ENCODE peak calls at places on chromosomes 13 and 19, in seven cellular contexts. One of them, this sample, is unnamed.

GRCh38 chr19:31385744-31386143 is 36.5 kb upstream of the TSHZ3 start:
- DNase-seq in GM23248: no peak
- DNase-seq in PC-3: no peak
- DNase-seq in fibroblast of lung: no peak
- DNase-seq in astrocyte: no peak
- DNase-seq in IMR-90: no peak
- DNase-seq in SK-N-SH: no peak
- DNase-seq in this sample: no peak

GRCh38 chr19:43504426-43505185 is at the start of gene PHLDB3:
- DNase-seq in GM23248: peak; percentile 59
- DNase-seq in PC-3: peak; percentile 17
- DNase-seq in fibroblast of lung: peak; percentile 25
- DNase-seq in astrocyte: no peak
- DNase-seq in IMR-90: peak; percentile 9
- DNase-seq in SK-N-SH: peak; percentile 70
- DNase-seq in this sample: peak; percentile 50

GRCh38 chr19:50796128-50796633 is 6.0 kb downstream of the ACP4 start:
- DNase-seq in GM23248: no peak
- DNase-seq in PC-3: peak; percentile 33
- DNase-seq in fibroblast of lung: no peak
- DNase-seq in astrocyte: no peak
- DNase-seq in IMR-90: no peak
- DNase-seq in SK-N-SH: peak; percentile 36
- DNase-seq in this sample: no peak

GRCh38 chr19:47650695-47651094 is 41.8 kb downstream of the BICRA start:
- DNase-seq in GM23248: no peak
- DNase-seq in PC-3: no peak
- DNase-seq in fibroblast of lung: no peak
- DNase-seq in astrocyte: no peak
- DNase-seq in IMR-90: no peak
- DNase-seq in SK-N-SH: no peak
- DNase-seq in this sample: no peak

GRCh38 chr19:48190288-48191284 is 20.1 kb downstream of the ZSWIM9 start:
- DNase-seq in GM23248: no peak
- DNase-seq in PC-3: peak; percentile 97
- DNase-seq in fibroblast of lung: peak; percentile 96
- DNase-seq in astrocyte: peak; percentile 94
- DNase-seq in IMR-90: peak; percentile 82
- DNase-seq in SK-N-SH: no peak
- DNase-seq in this sample: no peak

GRCh38 chr13:59914556-59914955 is 249.2 kb downstream of the DIAPH3 start:
- DNase-seq in GM23248: peak; percentile 43
- DNase-seq in PC-3: no peak
- DNase-seq in fibroblast of lung: peak; percentile 82
- DNase-seq in astrocyte: peak; percentile 73
- DNase-seq in IMR-90: peak; percentile 68
- DNase-seq in SK-N-SH: no peak
- DNase-seq in this sample: no peak

GRCh38 chr19:58356236-58356970 is 3.1 kb upstream of the A1BG start:
- DNase-seq in GM23248: peak; percentile 57
- DNase-seq in PC-3: no peak
- DNase-seq in fibroblast of lung: no peak
- DNase-seq in astrocyte: no peak
- DNase-seq in IMR-90: peak; percentile 43
- DNase-seq in SK-N-SH: no peak
- DNase-seq in this sample: no peak

GRCh38 chr13:114027046-114027760 is 53.3 kb upstream of the C13orf46 start:
- DNase-seq in GM23248: no peak
- DNase-seq in PC-3: no peak
- DNase-seq in fibroblast of lung: peak; percentile 53
- DNase-seq in astrocyte: peak; percentile 44
- DNase-seq in IMR-90: peak; percentile 69
- DNase-seq in SK-N-SH: no peak
- DNase-seq in this sample: no peak

GRCh38 chr19:30557927-30558557 is 185.9 kb downstream of the ZNF536 start:
- DNase-seq in GM23248: no peak
- DNase-seq in PC-3: no peak
- DNase-seq in fibroblast of lung: no peak
- DNase-seq in astrocyte: no peak
- DNase-seq in IMR-90: no peak
- DNase-seq in SK-N-SH: no peak
- DNase-seq in this sample: no peak

GRCh38 chr19:53333071-53333465 is 481 bp upstream of the ZNF845 start:
- DNase-seq in GM23248: peak; percentile 73
- DNase-seq in PC-3: no peak
- DNase-seq in fibroblast of lung: peak; percentile 66
- DNase-seq in astrocyte: no peak
- DNase-seq in IMR-90: no peak
- DNase-seq in SK-N-SH: peak; percentile 61
- DNase-seq in this sample: no peak

GRCh38 chr13:75705395-75705794 is 69.3 kb downstream of the LMO7 start:
- DNase-seq in GM23248: peak; percentile 89
- DNase-seq in PC-3: peak; percentile 90
- DNase-seq in fibroblast of lung: peak; percentile 93
- DNase-seq in astrocyte: peak; percentile 93
- DNase-seq in IMR-90: peak; percentile 85
- DNase-seq in SK-N-SH: no peak
- DNase-seq in this sample: no peak

GRCh38 chr13:46716821-46717220 is 80.1 kb downstream of the ESD start:
- DNase-seq in GM23248: no peak
- DNase-seq in PC-3: no peak
- DNase-seq in fibroblast of lung: peak; percentile 25
- DNase-seq in astrocyte: peak; percentile 17
- DNase-seq in IMR-90: no peak
- DNase-seq in SK-N-SH: no peak
- DNase-seq in this sample: no peak

GRCh38 chr13:99981115-99982020 is at the start of gene ZIC2:
- DNase-seq in GM23248: peak; percentile 63
- DNase-seq in PC-3: peak; percentile 13
- DNase-seq in fibroblast of lung: peak; percentile 51
- DNase-seq in astrocyte: peak; percentile 30
- DNase-seq in IMR-90: no peak
- DNase-seq in SK-N-SH: peak; percentile 66
- DNase-seq in this sample: peak; percentile 73

GRCh38 chr13:25137624-25137892 is 34.5 kb downstream of the AMER2 start:
- DNase-seq in GM23248: no peak
- DNase-seq in PC-3: no peak
- DNase-seq in fibroblast of lung: no peak
- DNase-seq in astrocyte: no peak
- DNase-seq in IMR-90: no peak
- DNase-seq in SK-N-SH: no peak
- DNase-seq in this sample: no peak

GRCh38 chr13:50152224-50152623 is 137.0 kb downstream of the KCNRG start:
- DNase-seq in GM23248: no peak
- DNase-seq in PC-3: no peak
- DNase-seq in fibroblast of lung: peak; percentile 29
- DNase-seq in astrocyte: no peak
- DNase-seq in IMR-90: no peak
- DNase-seq in SK-N-SH: no peak
- DNase-seq in this sample: no peak

GRCh38 chr13:23087884-23088283 is 92.9 kb upstream of the SGCG start:
- DNase-seq in GM23248: peak; percentile 39
- DNase-seq in PC-3: peak; percentile 31
- DNase-seq in fibroblast of lung: peak; percentile 1
- DNase-seq in astrocyte: no peak
- DNase-seq in IMR-90: peak; percentile 20
- DNase-seq in SK-N-SH: peak; percentile 34
- DNase-seq in this sample: no peak

GRCh38 chr19:7900401-7900870 is 3.2 kb upstream of the MAP2K7 start:
- DNase-seq in GM23248: no peak
- DNase-seq in PC-3: no peak
- DNase-seq in fibroblast of lung: no peak
- DNase-seq in astrocyte: no peak
- DNase-seq in IMR-90: no peak
- DNase-seq in SK-N-SH: no peak
- DNase-seq in this sample: no peak

GRCh38 chr13:41693434-41693833 is 236.1 kb downstream of the RGCC start:
- DNase-seq in GM23248: peak; percentile 39
- DNase-seq in PC-3: no peak
- DNase-seq in fibroblast of lung: peak; percentile 39
- DNase-seq in astrocyte: peak; percentile 32
- DNase-seq in IMR-90: no peak
- DNase-seq in SK-N-SH: no peak
- DNase-seq in this sample: no peak

GRCh38 chr13:30319130-30319529 is 11.8 kb upstream of the KATNAL1 start:
- DNase-seq in GM23248: no peak
- DNase-seq in PC-3: no peak
- DNase-seq in fibroblast of lung: no peak
- DNase-seq in astrocyte: no peak
- DNase-seq in IMR-90: no peak
- DNase-seq in SK-N-SH: no peak
- DNase-seq in this sample: no peak

GRCh38 chr19:41225238-41226052 is 6.4 kb downstream of the AXL start:
- DNase-seq in GM23248: peak; percentile 99
- DNase-seq in PC-3: peak; percentile 94
- DNase-seq in fibroblast of lung: peak; percentile 100
- DNase-seq in astrocyte: peak; percentile 100
- DNase-seq in IMR-90: peak; percentile 100
- DNase-seq in SK-N-SH: peak; percentile 55
- DNase-seq in this sample: peak; percentile 90

GRCh38 chr13:31201341-31202024 is 1.7 kb downstream of the B3GLCT start:
- DNase-seq in GM23248: peak; percentile 88
- DNase-seq in PC-3: peak; percentile 50
- DNase-seq in fibroblast of lung: peak; percentile 50
- DNase-seq in astrocyte: peak; percentile 34
- DNase-seq in IMR-90: peak; percentile 59
- DNase-seq in SK-N-SH: peak; percentile 44
- DNase-seq in this sample: no peak

GRCh38 chr13:48504606-48505369 is 28.1 kb downstream of the RCBTB2 start:
- DNase-seq in GM23248: no peak
- DNase-seq in PC-3: no peak
- DNase-seq in fibroblast of lung: no peak
- DNase-seq in astrocyte: no peak
- DNase-seq in IMR-90: no peak
- DNase-seq in SK-N-SH: no peak
- DNase-seq in this sample: no peak

GRCh38 chr13:48507024-48507423 is 25.9 kb downstream of the RCBTB2 start:
- DNase-seq in GM23248: no peak
- DNase-seq in PC-3: no peak
- DNase-seq in fibroblast of lung: no peak
- DNase-seq in astrocyte: no peak
- DNase-seq in IMR-90: no peak
- DNase-seq in SK-N-SH: no peak
- DNase-seq in this sample: no peak

GRCh38 chr13:48505597-48506091 is 27.2 kb downstream of the RCBTB2 start:
- DNase-seq in GM23248: peak; percentile 19
- DNase-seq in PC-3: no peak
- DNase-seq in fibroblast of lung: no peak
- DNase-seq in astrocyte: no peak
- DNase-seq in IMR-90: peak; percentile 71
- DNase-seq in SK-N-SH: no peak
- DNase-seq in this sample: no peak

GRCh38 chr13:48508001-48508400 is 24.9 kb downstream of the RCBTB2 start:
- DNase-seq in GM23248: no peak
- DNase-seq in PC-3: no peak
- DNase-seq in fibroblast of lung: no peak
- DNase-seq in astrocyte: no peak
- DNase-seq in IMR-90: no peak
- DNase-seq in SK-N-SH: no peak
- DNase-seq in this sample: no peak

GRCh38 chr13:48506092-48506701 is 26.7 kb downstream of the RCBTB2 start:
- DNase-seq in GM23248: no peak
- DNase-seq in PC-3: no peak
- DNase-seq in fibroblast of lung: no peak
- DNase-seq in astrocyte: no peak
- DNase-seq in IMR-90: no peak
- DNase-seq in SK-N-SH: no peak
- DNase-seq in this sample: no peak
- H2AFZ ChIP-seq in GM23248: no peak overlapping the region
- H2AFZ ChIP-seq in PC-3: no peak overlapping the region
- H2AFZ ChIP-seq in fibroblast of lung: peak overlapping the region; percentile 0
- H2AFZ ChIP-seq in astrocyte: no peak overlapping the region
- H2AFZ ChIP-seq in IMR-90: no peak overlapping the region
- H2AFZ ChIP-seq in SK-N-SH: no peak overlapping the region
- H2AFZ ChIP-seq in this sample: no peak overlapping the region

GRCh38 chr13:111251646-111252448 is 68.6 kb upstream of the TEX29 start:
- DNase-seq in GM23248: peak; percentile 30
- DNase-seq in PC-3: no peak
- DNase-seq in fibroblast of lung: peak; percentile 12
- DNase-seq in astrocyte: no peak
- DNase-seq in IMR-90: no peak
- DNase-seq in SK-N-SH: peak; percentile 37
- DNase-seq in this sample: no peak
- H3K4me2 ChIP-seq in GM23248: no peak overlapping the region
- H3K4me2 ChIP-seq in PC-3: no peak overlapping the region
- H3K4me2 ChIP-seq in fibroblast of lung: no peak overlapping the region
- H3K4me2 ChIP-seq in astrocyte: no peak overlapping the region
- H3K4me2 ChIP-seq in IMR-90: no peak overlapping the region
- H3K4me2 ChIP-seq in SK-N-SH: no peak overlapping the region
- H3K4me2 ChIP-seq in this sample: no peak overlapping the region

DNA sequence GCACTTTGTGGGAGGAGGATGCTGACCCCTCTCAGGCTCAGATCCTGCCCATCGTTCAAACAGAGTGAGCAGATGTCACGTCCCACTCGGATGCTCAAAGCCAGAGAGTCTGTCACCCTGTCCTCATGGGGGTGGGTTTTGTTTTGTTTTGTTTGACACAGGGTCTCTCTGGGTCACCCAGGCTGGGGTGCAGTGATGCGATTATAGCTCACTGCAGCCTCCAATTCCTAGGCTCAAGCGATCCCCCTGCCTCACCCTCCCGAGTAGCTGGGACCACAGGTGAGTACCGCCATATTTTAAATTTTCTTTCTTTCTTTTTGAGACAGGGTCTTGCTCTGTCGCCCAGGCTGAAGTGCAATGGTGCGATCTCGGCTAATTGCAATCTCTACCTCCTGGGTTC is 4.0 kb downstream of the ADGRE2 start:
- DNase-seq in GM23248: no peak
- DNase-seq in PC-3: no peak
- DNase-seq in fibroblast of lung: no peak
- DNase-seq in astrocyte: no peak
- DNase-seq in IMR-90: no peak
- DNase-seq in SK-N-SH: no peak
- DNase-seq in this sample: no peak
- H2AFZ ChIP-seq in GM23248: no peak overlapping the region
- H2AFZ ChIP-seq in PC-3: no peak overlapping the region
- H2AFZ ChIP-seq in fibroblast of lung: no peak overlapping the region
- H2AFZ ChIP-seq in astrocyte: no peak overlapping the region
- H2AFZ ChIP-seq in IMR-90: no peak overlapping the region
- H2AFZ ChIP-seq in SK-N-SH: no peak overlapping the region
- H2AFZ ChIP-seq in this sample: no peak overlapping the region

GRCh38 chr19:1177322-1178114 is 3.5 kb upstream of the SBNO2 start:
- DNase-seq in GM23248: peak; percentile 98
- DNase-seq in PC-3: peak; percentile 94
- DNase-seq in fibroblast of lung: peak; percentile 97
- DNase-seq in astrocyte: peak; percentile 95
- DNase-seq in IMR-90: peak; percentile 97
- DNase-seq in SK-N-SH: no peak
- DNase-seq in this sample: peak; percentile 87
- H3K4me2 ChIP-seq in GM23248: peak overlapping the region; percentile 70
- H3K4me2 ChIP-seq in PC-3: peak overlapping the region; percentile 77
- H3K4me2 ChIP-seq in fibroblast of lung: peak overlapping the region; percentile 28
- H3K4me2 ChIP-seq in astrocyte: peak overlapping the region; percentile 71
- H3K4me2 ChIP-seq in IMR-90: peak overlapping the region; percentile 42
- H3K4me2 ChIP-seq in SK-N-SH: peak overlapping the region; percentile 41
- H3K4me2 ChIP-seq in this sample: peak overlapping the region; percentile 80

This sample was measured in PC-9.